ENCODE peak calls at places on chromosome 6, in nine cellular contexts. One of them, this sample, is unnamed. For H3K4me1, the result is how much of the 10 kb centered on the place peaks cover.

GRCh38 chr6:128327890-128328289 is 192.5 kb downstream of the PTPRK start:
- DNase-seq in H1: peak
- DNase-seq in IMR-90: peak
- DNase-seq in upper lobe of right lung: no peak
- DNase-seq in body of pancreas: no peak
- DNase-seq in heart right ventricle: no peak
- DNase-seq in OCI-LY7: peak
- DNase-seq in CD8-positive, alpha-beta T cell: no peak
- DNase-seq in adrenal gland: no peak
- DNase-seq in this sample: no peak

GRCh38 chr6:146682919-146683318 is 84.1 kb downstream of the ADGB start:
- DNase-seq in H1: no peak
- DNase-seq in IMR-90: no peak
- DNase-seq in upper lobe of right lung: no peak
- DNase-seq in body of pancreas: no peak
- DNase-seq in heart right ventricle: no peak
- DNase-seq in OCI-LY7: no peak
- DNase-seq in CD8-positive, alpha-beta T cell: no peak
- DNase-seq in adrenal gland: no peak
- DNase-seq in this sample: no peak

GRCh38 chr6:90940812-90941481 is 354.1 kb upstream of the MAP3K7 start:
- DNase-seq in H1: no peak
- DNase-seq in IMR-90: peak
- DNase-seq in upper lobe of right lung: no peak
- DNase-seq in body of pancreas: no peak
- DNase-seq in heart right ventricle: no peak
- DNase-seq in OCI-LY7: peak
- DNase-seq in CD8-positive, alpha-beta T cell: no peak
- DNase-seq in adrenal gland: peak
- DNase-seq in this sample: no peak

GRCh38 chr6:36702656-36703055 is 5.0 kb downstream of the RAB44 start:
- DNase-seq in H1: no peak
- DNase-seq in IMR-90: no peak
- DNase-seq in upper lobe of right lung: no peak
- DNase-seq in body of pancreas: no peak
- DNase-seq in heart right ventricle: no peak
- DNase-seq in OCI-LY7: no peak
- DNase-seq in CD8-positive, alpha-beta T cell: no peak
- DNase-seq in adrenal gland: no peak
- DNase-seq in this sample: no peak

GRCh38 chr6:74879234-74879633 is 326.6 kb downstream of the COL12A1 start:
- DNase-seq in H1: no peak
- DNase-seq in IMR-90: peak
- DNase-seq in upper lobe of right lung: no peak
- DNase-seq in body of pancreas: no peak
- DNase-seq in heart right ventricle: no peak
- DNase-seq in OCI-LY7: no peak
- DNase-seq in CD8-positive, alpha-beta T cell: no peak
- DNase-seq in adrenal gland: no peak
- DNase-seq in this sample: no peak

GRCh38 chr6:131862486-131862885 is 54.7 kb downstream of the ENPP1 start:
- DNase-seq in H1: no peak
- DNase-seq in IMR-90: no peak
- DNase-seq in upper lobe of right lung: no peak
- DNase-seq in body of pancreas: no peak
- DNase-seq in heart right ventricle: no peak
- DNase-seq in OCI-LY7: no peak
- DNase-seq in CD8-positive, alpha-beta T cell: no peak
- DNase-seq in adrenal gland: no peak
- DNase-seq in this sample: no peak

GRCh38 chr6:84033523-84034451 is at the start of gene MRAP2:
- DNase-seq in H1: peak
- DNase-seq in IMR-90: no peak
- DNase-seq in upper lobe of right lung: peak
- DNase-seq in body of pancreas: peak
- DNase-seq in heart right ventricle: peak
- DNase-seq in OCI-LY7: no peak
- DNase-seq in CD8-positive, alpha-beta T cell: no peak
- DNase-seq in adrenal gland: no peak
- DNase-seq in this sample: peak

GRCh38 chr6:73451166-73452106 is 661 bp downstream of the CGAS start:
- DNase-seq in H1: peak
- DNase-seq in IMR-90: peak
- DNase-seq in upper lobe of right lung: peak
- DNase-seq in body of pancreas: peak
- DNase-seq in heart right ventricle: peak
- DNase-seq in OCI-LY7: peak
- DNase-seq in CD8-positive, alpha-beta T cell: peak
- DNase-seq in adrenal gland: peak
- DNase-seq in this sample: peak

GRCh38 chr6:169933839-169934698 is 182.6 kb downstream of the ERMARD start:
- DNase-seq in H1: no peak
- DNase-seq in IMR-90: no peak
- DNase-seq in upper lobe of right lung: no peak
- DNase-seq in body of pancreas: peak
- DNase-seq in heart right ventricle: peak
- DNase-seq in OCI-LY7: no peak
- DNase-seq in CD8-positive, alpha-beta T cell: no peak
- DNase-seq in adrenal gland: peak
- DNase-seq in this sample: peak

GRCh38 chr6:40931927-40932326 is 107.1 kb downstream of the UNC5CL start:
- DNase-seq in H1: no peak
- DNase-seq in IMR-90: peak
- DNase-seq in upper lobe of right lung: no peak
- DNase-seq in body of pancreas: no peak
- DNase-seq in heart right ventricle: no peak
- DNase-seq in OCI-LY7: no peak
- DNase-seq in CD8-positive, alpha-beta T cell: no peak
- DNase-seq in adrenal gland: no peak
- DNase-seq in this sample: no peak

GRCh38 chr6:169371344-169372144 is 117.9 kb upstream of the THBS2 start:
- DNase-seq in H1: no peak
- DNase-seq in IMR-90: peak
- DNase-seq in upper lobe of right lung: no peak
- DNase-seq in body of pancreas: no peak
- DNase-seq in heart right ventricle: no peak
- DNase-seq in OCI-LY7: no peak
- DNase-seq in CD8-positive, alpha-beta T cell: no peak
- DNase-seq in adrenal gland: no peak
- DNase-seq in this sample: no peak

GRCh38 chr6:21801786-21802610 is 208.4 kb downstream of the SOX4 start:
- DNase-seq in H1: no peak
- DNase-seq in IMR-90: no peak
- DNase-seq in upper lobe of right lung: no peak
- DNase-seq in body of pancreas: no peak
- DNase-seq in heart right ventricle: no peak
- DNase-seq in OCI-LY7: no peak
- DNase-seq in CD8-positive, alpha-beta T cell: no peak
- DNase-seq in adrenal gland: no peak
- DNase-seq in this sample: no peak

GRCh38 chr6:44229376-44230033 is 6.1 kb downstream of the SLC29A1 start:
- DNase-seq in H1: no peak
- DNase-seq in IMR-90: no peak
- DNase-seq in upper lobe of right lung: no peak
- DNase-seq in body of pancreas: no peak
- DNase-seq in heart right ventricle: peak
- DNase-seq in OCI-LY7: no peak
- DNase-seq in CD8-positive, alpha-beta T cell: no peak
- DNase-seq in adrenal gland: peak
- DNase-seq in this sample: peak
- H3K4me1 ChIP-seq in H1: under half
- H3K4me1 ChIP-seq in IMR-90: under half
- H3K4me1 ChIP-seq in upper lobe of right lung: under half
- H3K4me1 ChIP-seq in body of pancreas: half or more
- H3K4me1 ChIP-seq in heart right ventricle: half or more
- H3K4me1 ChIP-seq in OCI-LY7: under half
- H3K4me1 ChIP-seq in CD8-positive, alpha-beta T cell: under half
- H3K4me1 ChIP-seq in adrenal gland: half or more
- H3K4me1 ChIP-seq in this sample: half or more

DNA sequence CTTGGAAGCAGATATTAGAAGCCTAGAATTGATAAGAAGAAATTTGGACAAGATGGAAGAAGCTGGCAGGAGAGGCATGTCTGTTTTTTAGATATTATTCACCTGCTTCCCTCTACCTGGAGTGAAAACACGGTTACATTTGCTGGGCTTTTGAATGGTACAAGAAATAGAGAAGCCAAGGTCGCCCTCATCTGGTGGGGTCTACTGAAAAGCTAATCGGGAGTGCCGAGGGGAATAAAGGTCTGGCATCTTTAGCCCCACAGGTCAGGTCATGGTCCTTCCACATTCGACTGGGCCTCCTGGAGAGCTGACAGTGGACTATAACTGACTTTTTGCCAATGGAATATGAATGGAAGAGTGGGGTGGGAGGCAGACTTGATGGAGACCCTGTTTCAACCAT is 4.6 kb upstream of the C2 start:
- DNase-seq in H1: no peak
- DNase-seq in IMR-90: no peak
- DNase-seq in upper lobe of right lung: no peak
- DNase-seq in body of pancreas: no peak
- DNase-seq in heart right ventricle: no peak
- DNase-seq in OCI-LY7: peak
- DNase-seq in CD8-positive, alpha-beta T cell: no peak
- DNase-seq in adrenal gland: peak
- DNase-seq in this sample: no peak
- TF ChIP-seq CTCF in H1: peak
- TF ChIP-seq CTCF in IMR-90: no peak
- TF ChIP-seq CTCF in upper lobe of right lung: no peak
- TF ChIP-seq CTCF in body of pancreas: no peak
- TF ChIP-seq CTCF in heart right ventricle: no peak
- TF ChIP-seq CTCF in OCI-LY7: peak
- TF ChIP-seq CTCF in CD8-positive, alpha-beta T cell: no peak
- TF ChIP-seq CTCF in adrenal gland: no peak
- TF ChIP-seq CTCF in this sample: no peak

DNA sequence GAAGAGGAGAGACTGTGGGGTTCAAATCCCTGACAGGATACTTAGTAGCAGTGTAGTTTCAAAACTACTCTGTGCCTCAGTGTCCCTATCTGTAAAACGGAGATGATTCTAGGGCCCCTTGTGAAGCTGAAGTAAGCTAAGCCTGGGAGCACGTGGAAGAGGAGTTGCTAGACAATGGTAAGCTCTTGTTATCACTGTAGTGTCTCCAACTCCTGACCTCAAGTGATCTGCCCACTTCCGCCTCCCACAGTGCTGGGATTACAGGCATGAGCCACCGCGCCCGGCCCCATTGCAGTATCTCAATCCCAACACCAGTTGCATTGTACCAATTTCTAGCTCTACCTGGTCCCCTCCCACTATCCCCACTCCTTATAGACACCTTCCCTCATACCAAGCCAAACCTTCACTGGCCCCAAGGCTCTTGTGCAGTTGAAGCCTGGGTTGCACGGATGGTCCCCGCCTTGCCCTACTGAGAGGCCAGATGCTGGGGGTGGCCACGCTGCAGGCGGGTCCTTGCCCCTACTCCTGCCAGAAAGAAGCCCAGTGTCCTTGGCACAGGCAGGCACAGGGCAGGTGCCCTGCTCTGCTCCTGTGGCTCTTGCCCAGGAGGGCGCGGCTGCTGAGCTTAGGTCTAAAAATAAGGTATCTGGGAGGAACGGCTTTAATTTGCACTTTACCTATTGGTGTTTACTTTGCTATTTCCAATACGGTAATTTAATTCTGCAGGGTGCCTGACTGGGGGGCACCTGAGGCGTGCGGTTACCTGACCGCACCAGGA is 118.1 kb downstream of the VEGFA start:
- DNase-seq in H1: no peak
- DNase-seq in IMR-90: no peak
- DNase-seq in upper lobe of right lung: peak
- DNase-seq in body of pancreas: no peak
- DNase-seq in heart right ventricle: no peak
- DNase-seq in OCI-LY7: no peak
- DNase-seq in CD8-positive, alpha-beta T cell: no peak
- DNase-seq in adrenal gland: no peak
- DNase-seq in this sample: no peak
- H3K4me1 ChIP-seq in H1: under half
- H3K4me1 ChIP-seq in IMR-90: under half
- H3K4me1 ChIP-seq in upper lobe of right lung: under half
- H3K4me1 ChIP-seq in body of pancreas: under half
- H3K4me1 ChIP-seq in heart right ventricle: under half
- H3K4me1 ChIP-seq in OCI-LY7: under half
- H3K4me1 ChIP-seq in CD8-positive, alpha-beta T cell: under half
- H3K4me1 ChIP-seq in adrenal gland: under half
- H3K4me1 ChIP-seq in this sample: under half

GRCh38 chr6:135144678-135145508 is 36.2 kb upstream of the MYB start:
- DNase-seq in H1: no peak
- DNase-seq in IMR-90: peak
- DNase-seq in upper lobe of right lung: no peak
- DNase-seq in body of pancreas: no peak
- DNase-seq in heart right ventricle: no peak
- DNase-seq in OCI-LY7: peak
- DNase-seq in CD8-positive, alpha-beta T cell: no peak
- DNase-seq in adrenal gland: no peak
- DNase-seq in this sample: no peak
- TF ChIP-seq CTCF in H1: peak
- TF ChIP-seq CTCF in IMR-90: peak
- TF ChIP-seq CTCF in upper lobe of right lung: peak
- TF ChIP-seq CTCF in body of pancreas: peak
- TF ChIP-seq CTCF in heart right ventricle: peak
- TF ChIP-seq CTCF in OCI-LY7: peak
- TF ChIP-seq CTCF in CD8-positive, alpha-beta T cell: peak
- TF ChIP-seq CTCF in adrenal gland: peak
- TF ChIP-seq CTCF in this sample: peak

DNA sequence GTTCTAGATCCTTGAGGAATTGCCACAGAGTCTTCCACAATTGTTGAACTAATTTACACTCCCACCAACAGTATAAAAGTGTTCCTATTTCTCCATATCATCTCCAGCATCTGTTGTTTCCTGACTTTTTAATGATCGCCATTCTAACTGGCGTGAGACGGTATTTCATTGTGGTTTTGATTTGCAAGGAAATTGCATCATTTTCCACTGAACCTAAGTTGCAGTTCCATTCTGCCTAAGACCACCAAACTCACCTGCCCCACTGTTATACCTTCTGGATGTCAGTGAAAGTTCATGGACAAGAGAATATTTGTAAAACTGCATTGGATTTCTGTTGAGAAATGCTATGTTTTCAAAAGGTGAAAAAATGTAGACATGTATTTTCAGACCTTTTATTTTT is 132.9 kb upstream of the ESR1 start:
- DNase-seq in H1: no peak
- DNase-seq in IMR-90: no peak
- DNase-seq in upper lobe of right lung: no peak
- DNase-seq in body of pancreas: no peak
- DNase-seq in heart right ventricle: no peak
- DNase-seq in OCI-LY7: no peak
- DNase-seq in CD8-positive, alpha-beta T cell: no peak
- DNase-seq in adrenal gland: no peak
- DNase-seq in this sample: no peak
- H3K4me1 ChIP-seq in H1: under half
- H3K4me1 ChIP-seq in IMR-90: under half
- H3K4me1 ChIP-seq in upper lobe of right lung: under half
- H3K4me1 ChIP-seq in body of pancreas: under half
- H3K4me1 ChIP-seq in heart right ventricle: under half
- H3K4me1 ChIP-seq in OCI-LY7: under half
- H3K4me1 ChIP-seq in CD8-positive, alpha-beta T cell: under half
- H3K4me1 ChIP-seq in adrenal gland: under half
- H3K4me1 ChIP-seq in this sample: under half

This sample was measured in psoas muscle.